ENCODE peak calls at places on chromosomes 13 and 19, in seven cellular contexts. One of them, this sample, is unnamed.
A peak's percentile ranks its signal among the peaks of the same experiment; 100 is the strongest.

GRCh38 chr13:36543671-36544070 is 111.4 kb downstream of the CCNA1 start:
- DNase-seq in adrenal gland: no peak
- DNase-seq in fibroblast of pulmonary artery: peak; percentile 3
- DNase-seq in neural progenitor cell: no peak
- DNase-seq in GM23248: no peak
- DNase-seq in K562: no peak
- DNase-seq in psoas muscle: no peak
- DNase-seq in this sample: no peak

GRCh38 chr13:40102854-40103253 is 447.4 kb downstream of the COG6 start:
- DNase-seq in GM23248: peak; percentile 96
- DNase-seq in fibroblast of pulmonary artery: peak; percentile 90
- DNase-seq in K562: no peak
- DNase-seq in adrenal gland: peak; percentile 47
- DNase-seq in psoas muscle: no peak
- DNase-seq in neural progenitor cell: no peak
- DNase-seq in this sample: peak; percentile 95

GRCh38 chr19:15324791-15325519 is 7.4 kb downstream of the BRD4 start:
- DNase-seq in K562: no peak
- DNase-seq in GM23248: no peak
- DNase-seq in fibroblast of pulmonary artery: no peak
- DNase-seq in neural progenitor cell: peak; percentile 40
- DNase-seq in psoas muscle: no peak
- DNase-seq in adrenal gland: peak; percentile 40
- DNase-seq in this sample: no peak

GRCh38 chr13:85512421-85512820 is 286.8 kb downstream of the SLITRK6 start:
- DNase-seq in psoas muscle: no peak
- DNase-seq in GM23248: no peak
- DNase-seq in K562: no peak
- DNase-seq in fibroblast of pulmonary artery: no peak
- DNase-seq in adrenal gland: no peak
- DNase-seq in neural progenitor cell: no peak
- DNase-seq in this sample: no peak

GRCh38 chr13:70170689-70171088 is 62.4 kb upstream of the KLHL1 start:
- DNase-seq in adrenal gland: no peak
- DNase-seq in neural progenitor cell: no peak
- DNase-seq in K562: no peak
- DNase-seq in psoas muscle: no peak
- DNase-seq in GM23248: no peak
- DNase-seq in fibroblast of pulmonary artery: no peak
- DNase-seq in this sample: no peak

GRCh38 chr13:77386880-77387606 is 60.1 kb upstream of the MYCBP2 start:
- DNase-seq in adrenal gland: no peak
- DNase-seq in neural progenitor cell: no peak
- DNase-seq in psoas muscle: peak; percentile 53
- DNase-seq in fibroblast of pulmonary artery: peak; percentile 58
- DNase-seq in K562: no peak
- DNase-seq in GM23248: peak; percentile 84
- DNase-seq in this sample: peak; percentile 56

GRCh38 chr13:35914662-35915061 is 216.5 kb downstream of the DCLK1 start:
- DNase-seq in K562: no peak
- DNase-seq in neural progenitor cell: no peak
- DNase-seq in fibroblast of pulmonary artery: no peak
- DNase-seq in adrenal gland: no peak
- DNase-seq in GM23248: peak; percentile 62
- DNase-seq in psoas muscle: no peak
- DNase-seq in this sample: no peak

GRCh38 chr19:13118424-13119193 is 545 bp downstream of the NACC1 start:
- DNase-seq in adrenal gland: peak; percentile 69
- DNase-seq in K562: peak; percentile 91
- DNase-seq in GM23248: peak; percentile 59
- DNase-seq in fibroblast of pulmonary artery: peak; percentile 30
- DNase-seq in neural progenitor cell: peak; percentile 93
- DNase-seq in psoas muscle: peak; percentile 74
- DNase-seq in this sample: no peak

GRCh38 chr13:44810067-44810840 is 179.0 kb downstream of the NUFIP1 start:
- DNase-seq in adrenal gland: peak; percentile 26
- DNase-seq in psoas muscle: no peak
- DNase-seq in GM23248: peak; percentile 20
- DNase-seq in K562: no peak
- DNase-seq in fibroblast of pulmonary artery: peak; percentile 48
- DNase-seq in neural progenitor cell: no peak
- DNase-seq in this sample: peak; percentile 44

GRCh38 chr13:76455960-76456359 is 430.2 kb downstream of the KCTD12 start:
- DNase-seq in adrenal gland: no peak
- DNase-seq in GM23248: no peak
- DNase-seq in psoas muscle: no peak
- DNase-seq in K562: no peak
- DNase-seq in neural progenitor cell: no peak
- DNase-seq in fibroblast of pulmonary artery: peak; percentile 26
- DNase-seq in this sample: peak; percentile 14

GRCh38 chr13:77328819-77329132 is 1.9 kb upstream of the MYCBP2 start:
- DNase-seq in adrenal gland: no peak
- DNase-seq in fibroblast of pulmonary artery: no peak
- DNase-seq in GM23248: no peak
- DNase-seq in neural progenitor cell: no peak
- DNase-seq in psoas muscle: no peak
- DNase-seq in K562: no peak
- DNase-seq in this sample: no peak

DNA sequence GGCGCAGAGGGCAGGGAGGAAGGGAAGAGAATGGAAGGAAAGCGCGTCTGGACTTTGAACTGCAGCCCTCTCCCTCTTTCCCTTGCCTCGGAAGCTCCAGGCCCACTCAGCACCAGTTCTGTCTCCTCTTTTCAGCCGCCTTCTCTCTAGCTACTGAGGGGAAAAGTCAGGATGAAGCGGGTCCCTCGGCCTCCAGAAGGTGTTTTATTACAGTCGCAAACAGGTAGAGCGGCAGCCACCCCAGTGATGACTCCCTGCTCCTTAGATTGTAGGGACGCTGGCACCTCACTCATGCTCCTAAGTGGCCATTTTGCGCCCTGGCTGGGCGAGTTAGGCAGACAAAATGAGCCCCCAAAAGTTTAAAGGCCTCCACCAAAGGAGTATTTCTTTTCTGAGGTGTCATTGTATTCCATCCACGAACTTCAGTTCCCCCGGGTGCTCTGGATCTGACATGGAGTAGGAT is 947 bp upstream of the STK24 start:
- DNase-seq in fibroblast of pulmonary artery: no peak
- DNase-seq in neural progenitor cell: no peak
- DNase-seq in adrenal gland: no peak
- DNase-seq in K562: no peak
- DNase-seq in GM23248: no peak
- DNase-seq in psoas muscle: peak; percentile 52
- DNase-seq in this sample: no peak
- H3K4me3 ChIP-seq in fibroblast of pulmonary artery: peak overlapping the region; percentile 66
- H3K4me3 ChIP-seq in neural progenitor cell: peak overlapping the region; percentile 64
- H3K4me3 ChIP-seq in adrenal gland: peak overlapping the region; percentile 35
- H3K4me3 ChIP-seq in K562: peak overlapping the region; percentile 56
- H3K4me3 ChIP-seq in GM23248: peak overlapping the region; percentile 88
- H3K4me3 ChIP-seq in psoas muscle: peak overlapping the region; percentile 79
- H3K4me3 ChIP-seq in this sample: peak overlapping the region; percentile 57

GRCh38 chr13:113518080-113518803 is 27.7 kb upstream of the DCUN1D2 start:
- DNase-seq in GM23248: no peak
- DNase-seq in fibroblast of pulmonary artery: no peak
- DNase-seq in adrenal gland: no peak
- DNase-seq in neural progenitor cell: no peak
- DNase-seq in K562: no peak
- DNase-seq in psoas muscle: no peak
- DNase-seq in this sample: no peak

GRCh38 chr13:113520571-113520970 is 30.1 kb upstream of the DCUN1D2 start:
- DNase-seq in GM23248: no peak
- DNase-seq in neural progenitor cell: no peak
- DNase-seq in K562: no peak
- DNase-seq in psoas muscle: no peak
- DNase-seq in fibroblast of pulmonary artery: no peak
- DNase-seq in adrenal gland: no peak
- DNase-seq in this sample: no peak

GRCh38 chr13:113513761-113514160 is 23.2 kb upstream of the DCUN1D2 start:
- DNase-seq in psoas muscle: no peak
- DNase-seq in GM23248: no peak
- DNase-seq in K562: no peak
- DNase-seq in neural progenitor cell: no peak
- DNase-seq in adrenal gland: no peak
- DNase-seq in fibroblast of pulmonary artery: no peak
- DNase-seq in this sample: no peak

GRCh38 chr13:113514844-113515243 is 24.3 kb upstream of the DCUN1D2 start:
- DNase-seq in GM23248: no peak
- DNase-seq in adrenal gland: no peak
- DNase-seq in K562: no peak
- DNase-seq in psoas muscle: no peak
- DNase-seq in neural progenitor cell: no peak
- DNase-seq in fibroblast of pulmonary artery: no peak
- DNase-seq in this sample: no peak

DNA sequence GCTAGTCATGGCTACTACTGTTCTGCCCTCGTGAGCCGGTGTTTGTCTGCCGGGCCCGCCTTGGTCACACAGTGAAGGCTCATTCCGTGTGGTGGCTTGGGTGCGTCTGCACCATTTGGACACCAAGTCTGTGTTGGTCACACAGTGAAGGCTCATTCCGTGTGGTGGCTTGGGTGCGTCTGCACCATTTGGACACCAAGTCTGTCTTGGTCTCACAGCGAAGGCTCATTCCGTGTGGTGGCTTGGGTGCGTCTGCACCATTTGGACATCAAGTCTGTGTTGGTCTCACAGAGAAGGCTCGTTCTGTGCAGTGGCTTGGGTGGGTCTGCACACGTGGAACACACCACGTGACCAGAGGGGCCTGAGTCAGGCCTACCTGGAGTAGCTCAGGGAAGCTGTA is 29.0 kb upstream of the DCUN1D2 start:
- DNase-seq in K562: no peak
- DNase-seq in adrenal gland: no peak
- DNase-seq in fibroblast of pulmonary artery: no peak
- DNase-seq in psoas muscle: no peak
- DNase-seq in neural progenitor cell: no peak
- DNase-seq in GM23248: no peak
- DNase-seq in this sample: no peak
- H3K4me3 ChIP-seq in K562: no peak overlapping the region
- H3K4me3 ChIP-seq in adrenal gland: no peak overlapping the region
- H3K4me3 ChIP-seq in fibroblast of pulmonary artery: no peak overlapping the region
- H3K4me3 ChIP-seq in psoas muscle: no peak overlapping the region
- H3K4me3 ChIP-seq in neural progenitor cell: no peak overlapping the region
- H3K4me3 ChIP-seq in GM23248: no peak overlapping the region
- H3K4me3 ChIP-seq in this sample: no peak overlapping the region

DNA sequence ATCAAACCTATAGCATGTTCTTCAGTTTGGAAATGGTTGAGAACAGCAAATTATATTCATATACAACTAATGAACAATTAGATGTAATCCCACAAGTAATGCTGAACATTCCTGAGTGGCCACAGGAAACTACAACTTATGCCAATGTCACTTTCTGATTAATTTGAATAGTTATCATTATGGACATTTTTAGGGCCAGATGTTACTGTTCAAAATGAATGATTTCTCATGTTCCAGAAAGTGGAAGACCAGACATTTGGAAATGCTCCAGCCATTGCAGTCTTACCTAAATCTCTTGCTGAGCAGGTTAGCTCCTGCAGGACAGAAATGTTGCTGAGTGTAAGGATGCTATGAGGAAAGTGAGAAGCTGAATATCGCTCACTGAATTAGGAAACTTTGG is 819.8 kb downstream of the PCDH9 start:
- DNase-seq in neural progenitor cell: no peak
- DNase-seq in adrenal gland: no peak
- DNase-seq in fibroblast of pulmonary artery: no peak
- DNase-seq in psoas muscle: no peak
- DNase-seq in K562: no peak
- DNase-seq in GM23248: no peak
- DNase-seq in this sample: no peak
- H3K4me3 ChIP-seq in neural progenitor cell: no peak overlapping the region
- H3K4me3 ChIP-seq in adrenal gland: no peak overlapping the region
- H3K4me3 ChIP-seq in fibroblast of pulmonary artery: no peak overlapping the region
- H3K4me3 ChIP-seq in psoas muscle: no peak overlapping the region
- H3K4me3 ChIP-seq in K562: no peak overlapping the region
- H3K4me3 ChIP-seq in GM23248: no peak overlapping the region
- H3K4me3 ChIP-seq in this sample: no peak overlapping the region

GRCh38 chr19:48395499-48395898 is 2.0 kb downstream of the GRIN2D start:
- DNase-seq in neural progenitor cell: no peak
- DNase-seq in psoas muscle: no peak
- DNase-seq in GM23248: no peak
- DNase-seq in K562: no peak
- DNase-seq in adrenal gland: no peak
- DNase-seq in fibroblast of pulmonary artery: no peak
- DNase-seq in this sample: no peak

GRCh38 chr19:48395170-48395455 is 1.6 kb downstream of the GRIN2D start:
- DNase-seq in neural progenitor cell: no peak
- DNase-seq in K562: no peak
- DNase-seq in psoas muscle: no peak
- DNase-seq in fibroblast of pulmonary artery: no peak
- DNase-seq in GM23248: no peak
- DNase-seq in adrenal gland: no peak
- DNase-seq in this sample: no peak

GRCh38 chr19:48394331-48395169 is 1.1 kb downstream of the GRIN2D start:
- DNase-seq in neural progenitor cell: no peak
- DNase-seq in fibroblast of pulmonary artery: no peak
- DNase-seq in psoas muscle: no peak
- DNase-seq in K562: no peak
- DNase-seq in GM23248: peak; percentile 44
- DNase-seq in adrenal gland: no peak
- DNase-seq in this sample: no peak

GRCh38 chr19:48393196-48393558 is 291 bp upstream of the GRIN2D start:
- DNase-seq in K562: no peak
- DNase-seq in neural progenitor cell: no peak
- DNase-seq in adrenal gland: no peak
- DNase-seq in psoas muscle: no peak
- DNase-seq in GM23248: no peak
- DNase-seq in fibroblast of pulmonary artery: no peak
- DNase-seq in this sample: no peak

GRCh38 chr19:48393559-48394330 is at the start of gene GRIN2D:
- DNase-seq in neural progenitor cell: peak; percentile 76
- DNase-seq in adrenal gland: no peak
- DNase-seq in GM23248: peak; percentile 68
- DNase-seq in psoas muscle: no peak
- DNase-seq in fibroblast of pulmonary artery: peak; percentile 42
- DNase-seq in K562: peak; percentile 38
- DNase-seq in this sample: no peak
- H3K4me3 ChIP-seq in neural progenitor cell: peak within 1 kb of the TSS; percentile 53
- H3K4me3 ChIP-seq in adrenal gland: no peak within 1 kb of the TSS
- H3K4me3 ChIP-seq in GM23248: peak within 1 kb of the TSS; percentile 60
- H3K4me3 ChIP-seq in psoas muscle: peak within 1 kb of the TSS; percentile 30
- H3K4me3 ChIP-seq in fibroblast of pulmonary artery: peak within 1 kb of the TSS; percentile 34
- H3K4me3 ChIP-seq in K562: peak within 1 kb of the TSS; percentile 31
- H3K4me3 ChIP-seq in this sample: peak within 1 kb of the TSS; percentile 15

GRCh38 chr13:99356216-99357089 is 49.3 kb upstream of the GPR183 start:
- DNase-seq in neural progenitor cell: no peak
- DNase-seq in psoas muscle: peak; percentile 60
- DNase-seq in adrenal gland: peak; percentile 37
- DNase-seq in K562: no peak
- DNase-seq in GM23248: peak; percentile 17
- DNase-seq in fibroblast of pulmonary artery: peak; percentile 83
- DNase-seq in this sample: peak; percentile 96
- H3K4me3 ChIP-seq in neural progenitor cell: no peak overlapping the region
- H3K4me3 ChIP-seq in psoas muscle: peak overlapping the region; percentile 27
- H3K4me3 ChIP-seq in adrenal gland: no peak overlapping the region
- H3K4me3 ChIP-seq in K562: no peak overlapping the region
- H3K4me3 ChIP-seq in GM23248: no peak overlapping the region
- H3K4me3 ChIP-seq in fibroblast of pulmonary artery: no peak overlapping the region
- H3K4me3 ChIP-seq in this sample: peak overlapping the region; percentile 15

This sample was measured in brain microvascular endothelial cell.